ENCODE peak calls at places on chromosomes 4 and X, in eight cellular contexts. G is CD4-positive, CD25-positive, alpha-beta regulatory T cell; Q is heart right ventricle; K is Panc1; L is ovary; D is mesenchymal stem cell; A is tibial artery; R is aorta. F is an unnamed sample. For H3K27me3 and H3K9me3, the result is how much of the 10 kb centered on the place peaks cover.

GRCh38 chr4:156933633-156934258 is 37.9 kb downstream of the PDGFC start:
- DNase-seq in G (no peak), Q (no peak), K (no peak), L (no peak), D (peak), A (no peak), R (no peak), F (no peak)

GRCh38 chr4:56743550-56743949 is 62.5 kb upstream of the HOPX start:
- DNase-seq in G (no peak), Q (no peak), K (no peak), L (no peak), D (no peak), A (no peak), R (no peak), F (no peak)

GRCh38 chrX:122945328-122945727 is 238.8 kb upstream of the GRIA3 start:
- DNase-seq in G (no peak), Q (no peak), K (no peak), L (no peak), D (no peak), A (no peak), R (no peak), F (no peak)

GRCh38 chrX:38154340-38154739 is 66.3 kb downstream of the SRPX start:
- DNase-seq in G (no peak), Q (no peak), K (no peak), L (no peak), D (no peak), A (no peak), R (no peak), F (no peak)

GRCh38 chrX:856901-857300 is 226.3 kb downstream of the SHOX start:
- DNase-seq in G (no peak), Q (no peak), K (no peak), L (no peak), D (no peak), A (no peak), R (no peak), F (no peak)

GRCh38 chrX:109384569-109385174 is 97.2 kb downstream of the GUCY2F start:
- DNase-seq in G (no peak), Q (peak), K (no peak), L (no peak), D (peak), A (no peak), R (no peak), F (no peak)

GRCh38 chr4:27198246-27198645 is 337.6 kb downstream of the STIM2 start:
- DNase-seq in G (no peak), Q (no peak), K (no peak), L (no peak), D (no peak), A (no peak), R (no peak), F (no peak)

GRCh38 chr4:673349-674091 is 556 bp downstream of the ATP5ME start:
- DNase-seq in G (no peak), Q (peak), K (no peak), L (no peak), D (peak), A (no peak), R (no peak), F (peak)

GRCh38 chrX:45479835-45480422 is 279.3 kb upstream of the DIPK2B start:
- DNase-seq in G (no peak), Q (no peak), K (peak), L (no peak), D (peak), A (no peak), R (no peak), F (no peak)

GRCh38 chrX:53481093-53481492 is 46.9 kb upstream of the HSD17B10 start:
- DNase-seq in G (no peak), Q (no peak), K (no peak), L (no peak), D (no peak), A (no peak), R (no peak), F (peak)

GRCh38 chr4:138053601-138054322 is 188.4 kb downstream of the SLC7A11 start:
- DNase-seq in G (no peak), Q (no peak), K (peak), L (no peak), D (peak), A (no peak), R (no peak), F (no peak)

GRCh38 chr4:147674073-147674472 is 9.9 kb downstream of the PRMT9 start:
- DNase-seq in G (no peak), Q (no peak), K (no peak), L (no peak), D (no peak), A (no peak), R (no peak), F (no peak)

GRCh38 chr4:103026868-103027267 is 7.4 kb upstream of the SLC9B1 start:
- DNase-seq in G (no peak), Q (no peak), K (no peak), L (no peak), D (no peak), A (no peak), R (no peak), F (no peak)

GRCh38 chrX:74179071-74179470 is 124.9 kb upstream of the ZCCHC13 start:
- DNase-seq in G (no peak), Q (no peak), K (no peak), L (no peak), D (peak), A (no peak), R (no peak), F (no peak)

GRCh38 chrX:136204571-136204970 is 46.6 kb downstream of the MAP7D3 start:
- DNase-seq in G (no peak), Q (peak), K (no peak), L (no peak), D (peak), A (peak), R (no peak), F (no peak)

GRCh38 chr4:112706840-112707207 is 69.9 kb downstream of the LARP7 start:
- DNase-seq in G (no peak), Q (no peak), K (no peak), L (no peak), D (no peak), A (no peak), R (no peak), F (no peak)

GRCh38 chr4:7944568-7945220 is 5.0 kb upstream of the AFAP1 start:
- DNase-seq in G (no peak), Q (no peak), K (no peak), L (no peak), D (no peak), A (no peak), R (no peak), F (no peak)

DNA sequence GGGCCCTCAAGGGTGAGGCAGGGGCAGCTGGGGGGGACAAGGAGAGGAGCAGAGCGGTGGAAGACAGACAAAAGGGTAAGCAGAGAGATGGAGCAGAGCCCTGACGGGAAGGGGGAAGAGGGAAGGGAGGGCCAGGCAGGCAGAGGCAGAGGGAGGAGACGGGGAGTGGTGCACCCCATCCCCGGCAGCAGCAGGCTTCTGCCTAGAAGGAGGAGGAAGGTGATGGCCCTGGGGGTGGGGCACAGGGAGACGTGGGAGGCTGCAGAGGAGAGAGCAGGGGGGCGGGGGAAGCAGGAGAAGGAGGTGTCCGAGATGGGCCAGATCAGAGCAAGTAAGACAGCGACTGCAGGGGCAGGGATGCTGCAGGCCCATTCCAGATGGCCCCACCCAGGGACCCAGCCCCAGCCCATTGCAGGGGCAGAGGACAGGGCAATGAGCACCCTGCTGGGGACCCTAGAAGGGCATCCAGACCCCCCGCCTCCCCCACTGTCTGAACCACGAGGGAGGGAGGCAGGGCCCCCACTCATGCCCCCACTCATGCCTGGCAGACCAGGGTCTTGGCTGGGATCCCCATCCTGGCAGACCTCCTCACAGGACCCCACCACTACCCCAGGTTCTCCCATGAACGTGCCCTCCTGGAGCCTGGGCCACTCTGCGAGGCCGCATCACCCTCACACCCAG is 2.7 kb downstream of the L1CAM start:
- DNase-seq in G (no peak), Q (no peak), K (no peak), L (no peak), D (no peak), A (no peak), R (no peak), F (no peak)
- H3K27me3 ChIP-seq in G (under half), Q (half or more), K (under half), L (under half), D (half or more), A (half or more), R (under half), F (under half)

DNA sequence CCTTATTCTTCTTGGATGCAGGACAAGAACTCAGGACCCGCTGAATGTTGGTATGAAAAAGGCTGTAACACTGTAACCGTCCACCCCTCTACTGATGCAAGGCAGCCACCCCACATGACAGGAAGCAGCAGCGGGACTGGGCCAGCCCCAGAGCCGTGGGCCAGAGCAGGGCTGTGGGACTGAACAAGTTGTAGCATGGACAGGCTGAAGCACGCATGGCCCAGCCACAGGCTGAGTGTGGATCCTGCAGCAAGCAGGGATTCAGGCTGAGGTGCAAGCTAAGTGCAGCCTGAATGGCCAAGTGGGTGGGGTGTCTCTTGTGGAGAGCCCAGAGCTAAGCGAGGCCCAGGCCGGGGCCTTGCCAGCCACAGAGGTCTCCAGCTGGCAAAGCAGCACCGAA is 632.2 kb downstream of the SPOCK3 start:
- DNase-seq in G (no peak), Q (no peak), K (no peak), L (no peak), D (no peak), A (no peak), R (no peak), F (no peak)
- H3K27ac ChIP-seq in G (no peak), Q (no peak), K (no peak), L (no peak), D (no peak), A (no peak), R (no peak), F (no peak)

GRCh38 chr4:116015549-116015948 is 902.1 kb upstream of the NDST4 start:
- DNase-seq in G (no peak), Q (no peak), K (no peak), L (no peak), D (no peak), A (no peak), R (no peak), F (no peak)
- H3K9me3 ChIP-seq in G (under half), Q (under half), K (under half), L (under half), D (half or more), A (under half), R (under half), F (under half)

GRCh38 chr4:181564616-181565015 is 678.6 kb upstream of the TENM3 start:
- DNase-seq in G (no peak), Q (no peak), K (no peak), L (no peak), D (no peak), A (no peak), R (no peak), F (no peak)
- H3K27me3 ChIP-seq in G (under half), Q (under half), K (under half), L (under half), D (under half), A (under half), R (under half), F (under half)

DNA sequence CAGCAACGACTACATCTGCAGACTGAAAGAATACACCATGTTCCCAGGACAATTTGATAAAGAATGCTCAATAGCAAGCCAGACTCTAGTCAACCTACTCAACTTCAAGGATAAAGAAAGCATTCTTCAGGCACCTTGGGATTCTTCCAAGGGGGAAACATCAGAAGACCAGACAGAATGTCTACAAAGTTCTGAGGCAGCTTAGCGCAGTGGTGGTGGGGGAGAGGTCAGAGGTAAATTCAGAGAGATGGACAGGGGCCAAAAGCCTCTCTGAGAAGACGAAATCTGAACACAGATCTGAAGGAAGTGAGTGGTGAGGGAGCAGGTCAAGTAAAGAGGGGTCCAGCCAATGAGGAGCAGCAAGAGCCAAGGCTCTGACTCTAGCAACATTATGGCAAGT is 27.6 kb upstream of the IRAK1 start:
- DNase-seq in G (no peak), Q (no peak), K (no peak), L (no peak), D (no peak), A (no peak), R (no peak), F (no peak)
- H3K27ac ChIP-seq in G (no peak), Q (no peak), K (peak), L (no peak), D (no peak), A (peak), R (no peak), F (peak)

GRCh38 chr4:161411901-161412300 is 751.9 kb downstream of the FSTL5 start:
- DNase-seq in G (no peak), Q (no peak), K (no peak), L (no peak), D (no peak), A (no peak), R (no peak), F (no peak)
- H3K9me3 ChIP-seq in G (under half), Q (under half), K (under half), L (under half), D (under half), A (under half), R (under half), F (under half)